ENCODE peak calls at places on chromosomes 13 and 19, in four cellular contexts. G is WTC11, K is K562, M is SK-N-SH. L is an unnamed sample.

GRCh38 chr19:13228561-13228960 is 78.3 kb downstream of the IER2 start:
- DNase-seq in G (no peak), K (no peak), M (no peak), L (no peak)

GRCh38 chr13:90869580-90869979 is 477.9 kb upstream of the MIR17HG start:
- DNase-seq in G (no peak), K (no peak), M (no peak), L (no peak)

GRCh38 chr19:47613165-47614146 is 4.5 kb downstream of the BICRA start:
- DNase-seq in G (peak), K (no peak), M (peak), L (no peak)

GRCh38 chr19:44741258-44741731 is 7.2 kb upstream of the BCL3 start:
- DNase-seq in G (no peak), K (no peak), M (no peak), L (no peak)

GRCh38 chr19:14979136-14979497 is 547 bp downstream of the SLC1A6 start:
- DNase-seq in G (peak), K (no peak), M (no peak), L (no peak)

GRCh38 chr13:93847162-93847561 is 620.6 kb downstream of the GPC6 start:
- DNase-seq in G (no peak), K (no peak), M (no peak), L (no peak)

GRCh38 chr13:111547726-111548273 is 227.4 kb downstream of the TEX29 start:
- DNase-seq in G (no peak), K (no peak), M (no peak), L (no peak)

GRCh38 chr13:80436571-80437169 is 95.7 kb upstream of the SPRY2 start:
- DNase-seq in G (no peak), K (no peak), M (no peak), L (no peak)

GRCh38 chr13:61414686-61415664 is 674 bp downstream of the PCDH20 start:
- DNase-seq in G (peak), K (no peak), M (peak), L (no peak)

GRCh38 chr13:93318538-93318937 is 91.9 kb downstream of the GPC6 start:
- DNase-seq in G (no peak), K (no peak), M (no peak), L (no peak)

GRCh38 chr19:4980087-4980486 is 11.2 kb downstream of the KDM4B start:
- DNase-seq in G (no peak), K (no peak), M (peak), L (no peak)

GRCh38 chr13:107043016-107043957 is 475.4 kb upstream of the ARGLU1 start:
- DNase-seq in G (no peak), K (no peak), M (no peak), L (no peak)

GRCh38 chr13:87295636-87296035 is 375.5 kb upstream of the SLITRK5 start:
- DNase-seq in G (no peak), K (no peak), M (no peak), L (no peak)

GRCh38 chr19:2150794-2151338 is 500 bp downstream of the AP3D1 start:
- DNase-seq in G (no peak), K (peak), M (no peak), L (no peak)

GRCh38 chr19:52734340-52734892 is 428 bp downstream of the ZNF611 start:
- DNase-seq in G (peak), K (peak), M (peak), L (no peak)

GRCh38 chr13:91346848-91347211 is 657 bp upstream of the MIR17HG start:
- DNase-seq in G (peak), K (peak), M (peak), L (peak)

GRCh38 chr13:72990883-72991282 is 67.9 kb upstream of the KLF5 start:
- DNase-seq in G (no peak), K (no peak), M (no peak), L (no peak)

GRCh38 chr19:53896682-53897081 is 12.4 kb upstream of the CACNG7 start:
- DNase-seq in G (no peak), K (no peak), M (no peak), L (no peak)

GRCh38 chr13:45436332-45436731 is 18.2 kb upstream of the SLC25A30 start:
- DNase-seq in G (no peak), K (no peak), M (no peak), L (no peak)

GRCh38 chr13:74056829-74057564 is 77.2 kb downstream of the KLF12 start:
- DNase-seq in G (no peak), K (no peak), M (no peak), L (no peak)

GRCh38 chr19:14158276-14159023 is 22.1 kb upstream of the ASF1B start:
- DNase-seq in G (no peak), K (no peak), M (no peak), L (no peak)

GRCh38 chr19:51427220-51427619 is 9.8 kb upstream of the SIGLEC10 start:
- DNase-seq in G (no peak), K (no peak), M (no peak), L (no peak)

GRCh38 chr19:36120092-36120983 is 5.1 kb downstream of the TBCB start:
- DNase-seq in G (no peak), K (no peak), M (peak), L (no peak)

DNA sequence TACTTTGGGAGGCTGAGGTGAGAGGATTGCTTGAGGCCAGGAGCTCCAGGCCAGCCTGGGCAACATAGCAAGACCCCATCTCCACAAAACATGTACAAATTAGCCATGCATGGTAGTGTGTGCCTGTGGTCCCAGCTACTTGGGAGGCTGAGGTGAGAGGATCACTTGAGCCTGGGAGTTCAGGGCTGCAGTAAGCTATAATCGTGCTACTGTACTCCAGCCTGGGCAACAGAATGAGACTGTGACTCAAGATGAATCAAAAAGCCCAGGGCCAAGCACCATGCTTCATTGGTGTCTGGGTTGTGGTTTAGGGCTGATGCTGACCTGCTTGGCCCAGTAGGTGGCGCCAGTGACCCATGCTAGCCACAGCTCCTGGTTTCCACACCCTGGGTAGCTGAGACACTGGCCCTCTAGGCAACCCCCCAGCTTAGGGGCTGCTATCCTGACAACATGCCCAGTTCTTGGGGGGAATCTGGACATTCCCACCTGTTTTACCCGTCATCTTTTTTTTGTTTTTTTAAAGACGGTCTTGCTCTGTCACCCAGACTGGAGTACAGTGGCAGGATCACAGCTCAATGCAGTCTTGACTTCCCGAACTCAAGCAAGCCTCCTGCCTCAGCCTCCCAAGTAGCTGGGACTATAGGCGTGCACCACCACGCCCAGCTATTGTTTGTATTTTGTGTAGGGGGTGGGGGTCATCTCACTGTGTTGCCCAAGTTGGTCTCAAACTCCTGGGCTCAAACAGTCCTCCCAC is 5.5 kb downstream of the CCDC124 start:
- DNase-seq in G (peak), K (peak), M (peak), L (no peak)
- TF ChIP-seq USF1 in G (no peak), K (no peak), M (no peak), L (no peak)

DNA sequence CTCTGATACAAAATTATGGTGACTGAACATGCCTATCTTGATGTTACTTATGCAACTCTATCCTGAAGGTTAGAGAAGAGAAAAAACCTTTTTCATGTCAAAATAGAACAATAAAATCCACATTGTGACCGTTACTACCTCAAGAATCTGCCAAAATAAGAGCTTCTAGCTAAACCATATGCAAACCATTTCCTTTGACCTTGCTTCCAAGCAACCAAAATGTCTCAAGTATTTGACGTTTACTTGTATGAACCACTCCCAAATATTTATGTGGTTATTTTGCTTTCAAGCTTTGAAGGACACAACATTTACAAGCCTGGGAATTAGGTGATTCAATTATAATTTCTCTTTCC is 13.9 kb downstream of the FOXO1 start:
- DNase-seq in G (no peak), K (no peak), M (no peak), L (no peak)
- TF ChIP-seq USF1 in G (no peak), K (no peak), M (no peak), L (no peak)

DNA sequence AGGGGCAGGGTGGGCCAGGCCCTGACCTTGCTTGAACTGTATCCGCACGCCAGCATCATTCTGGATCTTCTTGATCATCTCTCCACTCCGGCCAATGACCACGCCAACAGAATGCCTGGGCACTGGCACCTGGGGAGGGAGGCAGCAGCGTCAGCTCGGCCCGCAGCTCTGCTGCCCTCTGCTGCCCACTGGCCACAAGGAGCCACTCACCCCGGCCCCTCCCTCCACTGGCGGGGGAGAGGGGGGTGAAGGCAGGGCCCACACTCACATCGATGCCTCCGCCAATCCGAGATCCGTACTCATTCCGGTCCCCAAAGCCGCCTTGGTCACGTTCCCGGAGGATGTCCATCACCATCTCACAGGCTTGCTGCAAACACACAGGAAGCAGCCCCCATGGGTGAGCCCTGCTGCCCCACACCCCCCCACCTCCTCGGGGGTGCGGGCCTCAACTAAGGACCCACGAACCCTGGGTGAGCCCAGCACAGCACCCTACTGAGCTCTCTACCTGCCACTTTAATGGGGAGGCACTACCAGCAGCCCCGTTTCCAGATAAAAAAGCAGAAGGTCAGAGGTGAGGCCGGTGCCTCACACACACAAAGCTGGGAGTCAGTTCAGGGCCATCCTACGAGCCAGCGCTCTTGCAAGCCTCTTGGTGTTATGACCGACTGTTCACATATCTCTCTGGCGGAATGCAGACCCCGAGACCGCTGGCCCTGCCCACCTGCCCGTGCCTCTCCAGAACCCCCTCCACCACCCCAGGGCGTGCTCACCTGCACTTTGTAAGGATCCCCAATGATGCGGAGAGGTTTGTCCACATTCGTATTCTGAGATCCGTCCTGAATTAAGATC is 6.7 kb downstream of the KHSRP start:
- DNase-seq in G (peak), K (no peak), M (peak), L (no peak)
- TF ChIP-seq USF1 in G (no peak), K (no peak), M (no peak), L (no peak)

GRCh38 chr19:30856376-30856775 is 484.2 kb downstream of the ZNF536 start:
- DNase-seq in G (no peak), K (no peak), M (no peak), L (no peak)

GRCh38 chr19:30855475-30855874 is 483.3 kb downstream of the ZNF536 start:
- DNase-seq in G (no peak), K (no peak), M (no peak), L (no peak)

GRCh38 chr19:30856786-30857185 is 484.6 kb downstream of the ZNF536 start:
- DNase-seq in G (no peak), K (no peak), M (no peak), L (no peak)

GRCh38 chr19:30857966-30858490 is 485.8 kb downstream of the ZNF536 start:
- DNase-seq in G (no peak), K (no peak), M (no peak), L (no peak)

GRCh38 chr19:30857388-30857787 is 485.2 kb downstream of the ZNF536 start:
- DNase-seq in G (peak), K (no peak), M (no peak), L (no peak)
- TF ChIP-seq USF1 in G (no peak), K (no peak), M (no peak), L (no peak)

DNA sequence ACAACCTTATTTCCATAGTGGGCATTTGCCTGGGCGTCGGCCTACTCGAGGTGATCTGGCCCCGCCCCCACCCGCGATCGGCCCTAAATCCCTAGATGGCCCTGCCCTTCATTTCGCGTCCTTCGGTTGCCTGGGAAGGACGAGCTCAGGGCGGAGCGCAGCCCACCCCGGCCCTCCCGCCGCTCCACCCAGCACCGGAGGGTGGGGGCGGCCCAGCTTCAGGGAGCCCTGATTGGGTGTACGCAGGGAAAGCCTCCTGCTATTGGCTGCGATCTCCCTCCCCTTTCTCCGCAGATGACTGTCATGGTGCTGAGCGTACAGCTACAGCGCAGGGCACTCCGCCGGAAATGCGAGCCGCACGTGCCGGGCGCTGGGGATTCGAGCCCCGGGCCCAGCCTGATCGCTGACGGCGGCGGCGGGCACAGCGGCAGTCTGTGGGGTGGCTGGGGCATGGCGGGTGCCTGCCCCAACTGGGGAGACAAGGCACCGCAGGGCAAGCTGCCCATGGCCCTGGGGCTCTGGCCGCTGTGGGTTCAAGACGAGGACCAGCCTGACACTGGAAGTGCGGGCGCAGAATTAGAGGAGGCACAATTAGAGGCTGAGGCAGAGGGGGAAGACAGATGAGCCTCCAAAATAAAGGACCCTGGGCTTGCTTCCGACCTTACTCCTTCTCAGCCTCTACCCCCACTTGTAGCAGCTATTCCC is 4.3 kb downstream of the CD37 start:
- DNase-seq in G (peak), K (peak), M (peak), L (no peak)
- TF ChIP-seq USF1 in G (peak), K (no peak), M (peak), L (no peak)

GRCh38 chr19:7386308-7386707 is 37.6 kb downstream of the ARHGEF18 start:
- DNase-seq in G (peak), K (no peak), M (no peak), L (no peak)
- TF ChIP-seq USF1 in G (peak), K (no peak), M (no peak), L (peak)

DNA sequence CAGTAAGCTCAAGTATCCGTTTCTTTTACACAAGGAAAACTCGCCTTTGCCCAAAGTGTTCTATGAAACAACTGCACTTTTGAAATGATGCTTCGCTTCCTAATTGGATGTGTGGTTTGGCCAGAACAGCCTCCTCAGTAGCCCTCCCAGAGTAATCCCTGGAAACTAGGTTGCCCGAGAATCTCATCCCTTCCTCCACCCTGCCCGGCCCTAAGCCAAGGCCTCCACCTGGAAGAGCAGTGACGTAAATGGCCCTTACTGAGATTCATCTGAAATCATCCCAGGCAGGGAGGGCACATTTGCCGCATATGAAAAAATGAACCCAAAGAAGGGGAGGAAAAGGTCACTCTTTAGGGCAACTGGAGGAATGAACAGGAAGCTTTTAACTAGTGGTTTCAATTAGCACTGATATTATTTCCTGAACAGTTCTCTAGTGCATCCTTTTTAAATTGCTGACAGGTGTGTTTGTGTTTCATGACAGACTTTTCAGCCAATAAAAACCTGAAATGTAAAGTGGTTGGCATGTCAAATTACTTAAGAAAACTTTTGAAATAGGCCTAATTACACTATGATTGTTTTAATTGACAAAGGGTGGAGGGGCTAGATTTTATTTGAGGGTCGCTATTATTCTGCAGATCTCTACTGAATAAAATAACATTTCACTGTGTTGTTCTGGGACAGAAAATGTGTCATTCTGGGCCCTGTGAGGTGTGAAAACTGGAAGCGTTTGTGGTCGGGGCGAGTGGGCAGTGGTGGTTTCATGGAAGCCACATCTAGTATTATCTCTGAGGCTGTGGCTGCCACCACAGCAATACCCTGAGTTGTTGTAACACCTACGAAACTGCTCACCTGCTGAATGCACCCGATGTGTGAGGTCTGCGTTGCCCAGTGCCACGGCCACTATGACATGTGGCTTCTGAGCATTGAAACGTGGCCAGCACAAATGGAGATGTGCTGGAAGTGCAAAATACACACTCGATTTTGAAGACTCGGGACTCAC is 112.1 kb downstream of the ZIC5 start:
- DNase-seq in G (no peak), K (no peak), M (no peak), L (peak)
- TF ChIP-seq USF1 in G (no peak), K (no peak), M (no peak), L (no peak)

DNA sequence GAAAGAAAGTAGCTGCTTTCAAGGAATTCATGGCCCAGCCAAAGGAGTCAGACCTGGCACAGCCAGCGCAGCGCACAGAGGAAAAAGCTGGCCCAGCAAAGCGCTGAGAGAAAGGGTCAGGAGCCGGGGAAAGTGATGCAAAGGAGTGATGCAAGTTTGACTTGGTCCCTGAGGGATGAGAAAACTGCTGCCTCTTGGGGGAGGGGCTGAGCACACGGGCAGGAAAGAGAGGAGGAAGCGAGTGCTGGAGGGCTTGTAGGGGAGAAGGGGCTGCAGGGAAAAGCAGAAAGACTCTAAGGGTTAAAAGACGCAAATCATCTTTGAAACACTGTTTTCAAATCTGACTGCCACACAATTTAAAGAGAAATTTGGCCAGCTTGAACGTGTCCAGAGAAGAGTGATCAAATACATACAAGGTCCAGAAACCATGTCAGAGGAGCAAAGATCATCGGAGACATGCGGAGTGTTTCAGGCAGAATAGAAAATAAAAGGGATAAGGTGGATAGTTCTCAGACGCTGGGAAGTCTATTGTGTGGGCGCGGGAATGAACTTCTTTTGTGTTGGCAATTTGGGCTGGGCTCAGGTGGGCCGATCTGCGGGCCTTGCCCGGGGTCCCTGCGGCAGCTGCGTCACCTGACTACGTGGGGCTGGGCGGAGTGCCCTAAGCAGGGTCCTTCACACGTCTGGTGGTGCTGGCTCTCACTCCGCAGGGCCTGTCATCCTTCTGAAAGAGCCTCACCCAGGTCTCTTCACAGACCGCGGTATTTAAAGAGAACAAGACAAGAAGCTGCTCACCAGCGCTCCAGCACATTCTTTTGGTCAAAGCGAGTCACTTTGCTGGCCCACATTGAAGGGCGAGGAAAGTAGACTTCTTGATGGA is 18.1 kb downstream of the N4BP2L1 start:
- DNase-seq in G (peak), K (no peak), M (no peak), L (no peak)
- TF ChIP-seq USF1 in G (peak), K (no peak), M (no peak), L (no peak)

DNA sequence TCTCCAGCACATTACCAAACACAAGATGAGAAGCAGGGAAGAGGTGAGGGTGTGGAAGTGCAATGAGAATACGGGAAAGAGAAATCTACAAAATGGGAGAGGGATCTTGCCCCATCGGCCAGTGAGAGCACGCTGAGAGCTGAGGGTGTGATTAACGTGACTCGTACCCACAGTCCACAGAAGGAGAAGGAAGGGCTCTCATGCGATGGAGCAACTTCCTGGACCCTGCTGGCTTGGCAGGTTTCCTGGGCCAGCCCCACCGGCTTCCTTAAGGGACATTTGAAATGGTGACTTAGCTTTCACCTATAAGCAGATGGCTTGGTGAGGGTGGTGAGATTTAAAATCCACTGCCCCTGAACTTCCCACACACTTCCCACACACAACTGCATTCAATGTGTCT is 740.1 kb downstream of the UQCRFS1 start:
- DNase-seq in G (no peak), K (no peak), M (no peak), L (no peak)
- TF ChIP-seq USF1 in G (no peak), K (no peak), M (no peak), L (no peak)

L was measured in GM12878.